ENCODE peak calls at places on chromosome 15, in nine cellular contexts. M, O, L, K, R, X, D, Y and A are unnamed samples.

GRCh38 chr15:89395996-89396395 is 61.4 kb upstream of the POLG start:
- DNase-seq in M (no peak), O (no peak), L (peak), K (no peak), R (no peak), X (no peak), D (no peak), Y (no peak), A (no peak)

GRCh38 chr15:100101389-100102089 is 240.2 kb downstream of the ADAMTS17 start:
- DNase-seq in M (no peak), O (no peak), L (no peak), K (no peak), R (no peak), X (no peak), D (no peak), Y (peak), A (no peak)

GRCh38 chr15:42712584-42712983 is 24.3 kb downstream of the CDAN1 start:
- DNase-seq in M (no peak), O (no peak), L (no peak), K (no peak), R (no peak), X (peak), D (no peak), Y (no peak), A (no peak)

GRCh38 chr15:86961669-86962068 is 882.0 kb downstream of the AGBL1 start:
- DNase-seq in M (no peak), O (no peak), L (no peak), K (no peak), R (no peak), X (no peak), D (no peak), Y (no peak), A (no peak)

GRCh38 chr15:47340576-47340920 is 376.8 kb upstream of the SEMA6D start:
- DNase-seq in M (no peak), O (no peak), L (no peak), K (no peak), R (no peak), X (no peak), D (no peak), Y (no peak), A (no peak)

GRCh38 chr15:68797157-68797556 is 23.5 kb downstream of the ANP32A start:
- DNase-seq in M (no peak), O (no peak), L (no peak), K (peak), R (peak), X (no peak), D (no peak), Y (no peak), A (no peak)

GRCh38 chr15:60347480-60348069 is 50.2 kb downstream of the ANXA2 start:
- DNase-seq in M (no peak), O (no peak), L (no peak), K (no peak), R (no peak), X (no peak), D (no peak), Y (no peak), A (no peak)

GRCh38 chr15:81901323-81901722 is 144.5 kb downstream of the MEX3B start:
- DNase-seq in M (no peak), O (no peak), L (no peak), K (no peak), R (no peak), X (no peak), D (no peak), Y (no peak), A (no peak)

GRCh38 chr15:62742409-62743171 is 300.0 kb upstream of the TPM1 start:
- DNase-seq in M (peak), O (no peak), L (peak), K (peak), R (peak), X (peak), D (peak), Y (peak), A (peak)

GRCh38 chr15:19987389-19988048 is 554.1 kb downstream of the GOLGA6L6 start:
- DNase-seq in M (peak), O (no peak), L (no peak), K (no peak), R (no peak), X (no peak), D (no peak), Y (no peak), A (no peak)

GRCh38 chr15:33988384-33988783 is 20.1 kb downstream of the CHRM5 start:
- DNase-seq in M (peak), O (no peak), L (no peak), K (peak), R (no peak), X (no peak), D (no peak), Y (no peak), A (no peak)

GRCh38 chr15:51311510-51311909 is 26.9 kb downstream of the CYP19A1 start:
- DNase-seq in M (peak), O (no peak), L (peak), K (no peak), R (no peak), X (no peak), D (no peak), Y (no peak), A (no peak)

GRCh38 chr15:50873935-50874353 is 34.5 kb upstream of the AP4E1 start:
- DNase-seq in M (peak), O (no peak), L (no peak), K (no peak), R (no peak), X (no peak), D (no peak), Y (no peak), A (no peak)

GRCh38 chr15:71291723-71292122 is 176.5 kb downstream of the THSD4 start:
- DNase-seq in M (no peak), O (no peak), L (no peak), K (no peak), R (no peak), X (no peak), D (no peak), Y (no peak), A (no peak)

GRCh38 chr15:72725446-72725845 is 39.4 kb downstream of the BBS4 start:
- DNase-seq in M (no peak), O (no peak), L (no peak), K (no peak), R (no peak), X (no peak), D (no peak), Y (no peak), A (no peak)

GRCh38 chr15:75201609-75202250 is at the start of gene C15orf39:
- DNase-seq in M (peak), O (no peak), L (peak), K (no peak), R (peak), X (peak), D (peak), Y (peak), A (no peak)

GRCh38 chr15:60649845-60650548 is 171.1 kb upstream of the ICE2 start:
- DNase-seq in M (peak), O (no peak), L (no peak), K (no peak), R (peak), X (no peak), D (no peak), Y (no peak), A (no peak)

GRCh38 chr15:82106671-82107070 is 60.9 kb upstream of the MEX3B start:
- DNase-seq in M (no peak), O (no peak), L (no peak), K (no peak), R (no peak), X (no peak), D (no peak), Y (no peak), A (no peak)

GRCh38 chr15:82849556-82850241 is 40.3 kb downstream of the WHAMM start:
- DNase-seq in M (peak), O (peak), L (peak), K (peak), R (peak), X (peak), D (peak), Y (peak), A (peak)

GRCh38 chr15:50864876-50865275 is 43.6 kb upstream of the AP4E1 start:
- DNase-seq in M (no peak), O (no peak), L (no peak), K (no peak), R (no peak), X (no peak), D (no peak), Y (no peak), A (no peak)

GRCh38 chr15:25859838-25860645 is 3.1 kb downstream of the ATP10A start:
- DNase-seq in M (no peak), O (no peak), L (no peak), K (no peak), R (no peak), X (no peak), D (no peak), Y (no peak), A (no peak)

GRCh38 chr15:90400759-90401314 is 12.8 kb downstream of the IQGAP1 start:
- DNase-seq in M (peak), O (no peak), L (peak), K (peak), R (peak), X (peak), D (peak), Y (peak), A (peak)

GRCh38 chr15:77631790-77632551 is 741 bp downstream of the LINGO1 start:
- DNase-seq in M (no peak), O (no peak), L (no peak), K (no peak), R (no peak), X (no peak), D (no peak), Y (no peak), A (no peak)

GRCh38 chr15:77632760-77633133 is at the start of gene LINGO1:
- DNase-seq in M (no peak), O (no peak), L (no peak), K (peak), R (no peak), X (no peak), D (no peak), Y (no peak), A (no peak)

GRCh38 chr15:77633913-77634265 is 1.2 kb upstream of the LINGO1 start:
- DNase-seq in M (no peak), O (peak), L (no peak), K (no peak), R (no peak), X (no peak), D (no peak), Y (no peak), A (no peak)

GRCh38 chr15:77634266-77634962 is 1.7 kb upstream of the LINGO1 start:
- DNase-seq in M (peak), O (no peak), L (peak), K (peak), R (peak), X (peak), D (peak), Y (peak), A (no peak)

DNA sequence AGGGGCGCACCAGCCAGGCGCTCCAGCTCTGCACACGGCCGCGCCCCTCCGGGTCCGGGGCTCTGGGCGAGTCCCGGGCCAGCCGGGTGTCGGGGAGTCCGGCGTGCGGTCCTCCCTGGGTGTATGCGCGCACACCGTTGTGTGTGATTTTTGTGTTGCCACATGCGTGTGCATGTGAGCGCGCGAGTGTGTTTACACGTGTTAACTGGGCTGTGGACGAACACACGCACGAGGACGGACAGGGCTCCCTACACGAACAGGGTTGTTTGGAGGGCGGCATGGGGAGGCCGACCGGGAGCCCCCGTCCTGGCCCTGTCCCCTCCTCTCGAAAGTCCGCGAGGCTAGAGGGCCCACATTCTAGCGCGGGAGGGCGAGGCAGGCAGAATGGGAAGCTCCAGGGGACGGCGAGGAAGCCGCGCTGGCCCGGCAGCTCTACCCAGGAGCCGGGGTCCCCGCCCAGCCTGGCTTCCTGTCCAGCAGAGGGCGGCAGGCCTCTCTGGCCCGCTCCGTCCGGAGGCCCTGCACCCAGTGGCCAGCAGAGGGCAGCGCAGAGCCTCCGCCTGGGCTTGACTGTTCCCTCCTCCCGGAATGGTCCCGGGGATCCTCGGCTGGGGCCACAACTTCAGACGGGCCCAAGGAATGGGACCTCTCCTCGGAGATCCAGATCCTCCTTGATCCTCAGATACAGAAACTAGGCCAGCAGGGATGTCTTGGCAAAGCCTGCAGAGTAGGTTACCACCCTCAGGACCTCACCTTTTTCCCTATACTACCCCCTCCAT is 611 bp upstream of the LINGO1 start:
- DNase-seq in M (peak), O (peak), L (peak), K (peak), R (peak), X (peak), D (peak), Y (peak), A (peak)
- TF ChIP-seq CTCF in M (peak), O (peak), L (peak), K (peak), R (peak), X (peak), D (peak), Y (peak), A (peak)

DNA sequence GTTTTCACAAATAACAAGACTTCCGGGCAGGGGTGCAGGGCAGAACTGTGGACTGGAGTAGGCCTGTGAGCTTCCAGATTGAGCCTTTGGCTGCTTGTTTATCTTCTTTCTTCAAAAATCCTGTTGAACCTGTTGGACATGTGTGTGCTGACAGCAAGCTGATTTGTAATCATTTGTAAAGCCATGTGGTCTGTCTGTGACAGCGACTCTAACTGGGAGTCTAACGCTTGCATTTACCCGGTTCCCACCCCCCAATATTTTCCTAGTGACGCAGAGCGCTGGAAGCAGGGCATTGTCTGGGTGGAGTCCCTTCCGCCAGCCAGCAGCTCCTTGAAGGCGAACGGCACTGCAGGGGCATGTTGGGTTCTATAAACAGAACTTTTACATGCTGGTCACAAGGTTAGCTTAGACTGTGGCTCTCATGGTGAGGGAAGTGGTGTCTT is 85.7 kb upstream of the MYZAP start:
- DNase-seq in M (no peak), O (no peak), L (peak), K (no peak), R (peak), X (peak), D (peak), Y (no peak), A (peak)
- H3K4me3 ChIP-seq in M (no peak), O (no peak), L (no peak), K (no peak), R (no peak), X (no peak), D (no peak), Y (no peak), A (no peak)

GRCh38 chr15:85589873-85590272 is 204.9 kb downstream of the KLHL25 start:
- DNase-seq in M (peak), O (no peak), L (peak), K (peak), R (peak), X (no peak), D (no peak), Y (no peak), A (no peak)

GRCh38 chr15:85593809-85594441 is 200.8 kb downstream of the KLHL25 start:
- DNase-seq in M (no peak), O (no peak), L (no peak), K (no peak), R (no peak), X (no peak), D (no peak), Y (no peak), A (no peak)

GRCh38 chr15:85591622-85592021 is 203.1 kb downstream of the KLHL25 start:
- DNase-seq in M (no peak), O (no peak), L (no peak), K (no peak), R (no peak), X (no peak), D (no peak), Y (no peak), A (no peak)

GRCh38 chr15:85588657-85589056 is 206.1 kb downstream of the KLHL25 start:
- DNase-seq in M (no peak), O (no peak), L (peak), K (peak), R (no peak), X (no peak), D (no peak), Y (no peak), A (no peak)

GRCh38 chr15:85592148-85592547 is 202.6 kb downstream of the KLHL25 start:
- DNase-seq in M (peak), O (no peak), L (peak), K (peak), R (peak), X (no peak), D (no peak), Y (no peak), A (peak)
- TF ChIP-seq CTCF in M (no peak), O (no peak), L (peak), K (peak), R (peak), X (peak), D (peak), Y (peak), A (peak)

DNA sequence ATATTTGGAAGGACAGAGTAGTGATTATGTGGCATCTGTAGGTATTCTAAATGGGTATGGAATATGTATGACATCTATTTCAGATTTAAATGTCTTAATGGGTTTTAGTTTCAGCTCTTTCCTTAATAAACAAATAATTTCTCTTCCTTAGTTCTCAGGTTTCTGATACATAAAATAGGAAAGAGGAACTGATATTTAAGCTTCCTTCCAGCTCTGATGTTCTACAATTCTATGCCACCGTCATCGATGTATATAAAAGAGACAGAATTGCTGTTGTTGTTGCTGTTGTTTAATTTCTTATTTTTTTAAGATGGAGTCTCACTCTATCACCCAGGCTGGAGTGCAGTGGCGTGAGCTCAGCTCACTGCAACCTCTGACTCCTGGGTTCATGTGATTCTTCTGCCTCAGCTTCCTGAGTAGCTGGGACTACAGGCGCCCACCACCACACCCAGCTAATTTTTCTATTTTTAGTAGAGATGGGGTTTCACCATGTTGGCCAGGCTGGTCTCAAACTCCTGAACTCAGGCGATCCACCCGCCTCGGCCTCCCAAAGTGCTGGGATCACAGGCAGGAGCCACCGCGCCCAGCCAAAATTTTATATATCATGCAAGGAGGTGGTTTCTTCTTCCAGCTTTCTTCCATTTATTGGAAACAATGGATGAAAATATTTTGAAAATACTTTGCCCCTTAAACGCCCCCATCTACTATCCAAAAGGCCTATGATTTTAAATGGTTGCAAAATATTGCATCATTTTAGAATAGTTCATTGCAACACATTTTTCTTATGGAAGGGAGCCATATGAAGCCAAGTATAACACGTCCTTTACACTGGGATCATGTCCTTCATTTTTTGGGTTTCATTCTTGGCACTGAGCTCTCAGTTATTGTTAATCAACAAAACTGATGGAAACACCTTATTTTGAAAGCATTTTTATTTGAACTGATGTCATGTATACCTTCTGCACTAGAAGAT is 13.9 kb upstream of the C15orf61 start:
- DNase-seq in M (no peak), O (no peak), L (peak), K (no peak), R (no peak), X (no peak), D (no peak), Y (no peak), A (no peak)
- H3K4me3 ChIP-seq in M (no peak), O (no peak), L (no peak), K (no peak), R (no peak), X (no peak), D (no peak), Y (no peak), A (no peak)

DNA sequence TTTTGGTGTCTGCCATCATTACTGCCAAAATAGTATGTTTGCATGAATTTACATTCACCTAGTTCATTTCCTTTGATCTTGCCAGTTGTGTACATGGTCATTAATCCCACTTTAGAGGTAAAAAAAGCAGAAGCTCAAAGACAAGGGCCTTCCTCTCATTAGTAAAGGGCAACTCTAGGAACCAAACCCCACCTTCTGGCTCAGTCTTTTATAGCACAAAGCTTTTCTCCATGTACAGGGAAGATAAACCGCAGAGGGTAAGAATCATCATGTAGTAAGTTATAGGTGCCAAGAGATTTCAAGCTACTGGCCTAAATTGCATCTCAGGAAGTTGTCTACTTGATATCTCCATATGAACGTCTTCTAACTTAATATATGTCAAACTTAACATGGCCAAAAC is 19.3 kb upstream of the SPG21 start:
- DNase-seq in M (no peak), O (no peak), L (peak), K (no peak), R (no peak), X (no peak), D (no peak), Y (no peak), A (no peak)
- TF ChIP-seq CTCF in M (peak), O (peak), L (peak), K (no peak), R (no peak), X (no peak), D (no peak), Y (no peak), A (no peak)

DNA sequence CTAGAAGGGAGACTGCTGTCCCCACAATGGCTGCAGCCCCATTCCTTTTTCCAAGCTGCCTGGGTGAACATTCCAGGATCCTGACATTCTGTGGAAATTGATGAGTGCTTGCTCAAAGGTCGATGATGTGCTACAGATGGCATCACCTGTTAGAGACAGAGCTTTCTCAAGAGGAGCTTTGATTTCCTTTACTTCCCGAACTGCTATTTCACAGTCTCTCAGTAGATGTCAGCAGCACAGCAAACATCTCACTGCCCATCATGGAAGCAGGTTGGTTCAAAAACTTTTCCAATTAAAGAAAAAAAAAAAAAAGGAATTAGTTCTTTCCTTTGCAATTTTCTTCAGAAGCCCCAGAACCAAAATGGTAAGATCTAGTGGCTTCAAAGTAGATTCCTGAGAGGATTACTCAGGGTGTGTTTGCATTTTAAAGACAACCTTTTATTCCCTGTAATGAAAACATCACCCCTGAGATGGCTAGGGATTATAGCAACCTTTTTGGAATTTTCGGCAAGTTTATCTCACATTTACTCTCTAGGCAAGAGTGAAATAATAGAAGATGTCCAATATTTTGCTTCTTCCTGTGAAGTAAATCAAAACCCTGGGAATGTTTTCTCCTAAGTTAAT is 44.8 kb downstream of the POLR2M start:
- DNase-seq in M (peak), O (no peak), L (peak), K (peak), R (peak), X (no peak), D (no peak), Y (no peak), A (no peak)
- H3K4me3 ChIP-seq in M (no peak), O (no peak), L (no peak), K (no peak), R (no peak), X (no peak), D (no peak), Y (no peak), A (no peak)

GRCh38 chr15:76333720-76334437 is 2.7 kb upstream of the ISL2 start:
- DNase-seq in M (peak), O (no peak), L (peak), K (no peak), R (no peak), X (no peak), D (no peak), Y (no peak), A (no peak)
- TF ChIP-seq CTCF in M (peak), O (peak), L (peak), K (no peak), R (peak), X (no peak), D (no peak), Y (no peak), A (peak)